ENCODE peak calls at places on chromosomes 13 and 19, in five cellular contexts. One of them, this sample, is unnamed. For H3K36me3, the result is how much of the 10 kb centered on the place peaks cover.

GRCh38 chr13:95298971-95299627 is 2.2 kb downstream of the ABCC4 start:
- DNase-seq in heart left ventricle: no peak
- DNase-seq in left ventricle myocardium inferior: no peak
- DNase-seq in neural progenitor cell: no peak
- DNase-seq in tibial artery: no peak
- DNase-seq in this sample: no peak

GRCh38 chr13:52980695-52981094 is 47.9 kb upstream of the OLFM4 start:
- DNase-seq in heart left ventricle: no peak
- DNase-seq in left ventricle myocardium inferior: no peak
- DNase-seq in neural progenitor cell: no peak
- DNase-seq in tibial artery: no peak
- DNase-seq in this sample: no peak

GRCh38 chr13:47146991-47147783 is 250.3 kb upstream of the HTR2A start:
- DNase-seq in heart left ventricle: no peak
- DNase-seq in left ventricle myocardium inferior: no peak
- DNase-seq in neural progenitor cell: no peak
- DNase-seq in tibial artery: no peak
- DNase-seq in this sample: no peak

GRCh38 chr13:46097015-46097414 is 7.8 kb downstream of the CPB2 start:
- DNase-seq in heart left ventricle: no peak
- DNase-seq in left ventricle myocardium inferior: no peak
- DNase-seq in neural progenitor cell: no peak
- DNase-seq in tibial artery: no peak
- DNase-seq in this sample: no peak

GRCh38 chr13:46831588-46832194 is 34.7 kb upstream of the ESD start:
- DNase-seq in heart left ventricle: no peak
- DNase-seq in left ventricle myocardium inferior: no peak
- DNase-seq in neural progenitor cell: peak
- DNase-seq in tibial artery: no peak
- DNase-seq in this sample: no peak

GRCh38 chr13:54611400-54611799 is 1582.8 kb downstream of the OLFM4 start:
- DNase-seq in heart left ventricle: no peak
- DNase-seq in left ventricle myocardium inferior: no peak
- DNase-seq in neural progenitor cell: peak
- DNase-seq in tibial artery: no peak
- DNase-seq in this sample: no peak

GRCh38 chr13:36531746-36532486 is 99.6 kb downstream of the CCNA1 start:
- DNase-seq in heart left ventricle: no peak
- DNase-seq in left ventricle myocardium inferior: no peak
- DNase-seq in neural progenitor cell: no peak
- DNase-seq in tibial artery: no peak
- DNase-seq in this sample: no peak

GRCh38 chr13:20132052-20132634 is 28.7 kb downstream of the GJA3 start:
- DNase-seq in heart left ventricle: no peak
- DNase-seq in left ventricle myocardium inferior: no peak
- DNase-seq in neural progenitor cell: no peak
- DNase-seq in tibial artery: no peak
- DNase-seq in this sample: no peak

GRCh38 chr19:46181386-46181774 is 33.3 kb downstream of the IGFL2 start:
- DNase-seq in heart left ventricle: no peak
- DNase-seq in left ventricle myocardium inferior: no peak
- DNase-seq in neural progenitor cell: no peak
- DNase-seq in tibial artery: no peak
- DNase-seq in this sample: no peak

GRCh38 chr13:97141564-97142005 is 80.5 kb upstream of the MBNL2 start:
- DNase-seq in heart left ventricle: no peak
- DNase-seq in left ventricle myocardium inferior: no peak
- DNase-seq in neural progenitor cell: peak
- DNase-seq in tibial artery: peak
- DNase-seq in this sample: no peak

GRCh38 chr19:1668339-1669123 is 16.1 kb upstream of the TCF3 start:
- DNase-seq in heart left ventricle: no peak
- DNase-seq in left ventricle myocardium inferior: no peak
- DNase-seq in neural progenitor cell: peak
- DNase-seq in tibial artery: no peak
- DNase-seq in this sample: no peak

GRCh38 chr19:47435196-47435595 is 15.9 kb upstream of the MEIS3 start:
- DNase-seq in heart left ventricle: peak
- DNase-seq in left ventricle myocardium inferior: no peak
- DNase-seq in neural progenitor cell: no peak
- DNase-seq in tibial artery: no peak
- DNase-seq in this sample: no peak

GRCh38 chr19:8609210-8610040 is 1.1 kb downstream of the ADAMTS10 start:
- DNase-seq in heart left ventricle: peak
- DNase-seq in left ventricle myocardium inferior: peak
- DNase-seq in neural progenitor cell: peak
- DNase-seq in tibial artery: peak
- DNase-seq in this sample: peak

GRCh38 chr13:51780099-51780498 is 23.9 kb downstream of the DHRS12 start:
- DNase-seq in heart left ventricle: no peak
- DNase-seq in left ventricle myocardium inferior: no peak
- DNase-seq in neural progenitor cell: no peak
- DNase-seq in tibial artery: no peak
- DNase-seq in this sample: no peak

GRCh38 chr19:48905664-48906063 is 5.6 kb downstream of the NUCB1 start:
- DNase-seq in heart left ventricle: no peak
- DNase-seq in left ventricle myocardium inferior: no peak
- DNase-seq in neural progenitor cell: no peak
- DNase-seq in tibial artery: no peak
- DNase-seq in this sample: no peak

GRCh38 chr13:21171420-21171819 is 4.9 kb downstream of the SKA3 start:
- DNase-seq in heart left ventricle: no peak
- DNase-seq in left ventricle myocardium inferior: no peak
- DNase-seq in neural progenitor cell: no peak
- DNase-seq in tibial artery: no peak
- DNase-seq in this sample: no peak

GRCh38 chr13:30362005-30362788 is 54.8 kb upstream of the KATNAL1 start:
- DNase-seq in heart left ventricle: no peak
- DNase-seq in left ventricle myocardium inferior: no peak
- DNase-seq in neural progenitor cell: no peak
- DNase-seq in tibial artery: no peak
- DNase-seq in this sample: no peak
- H3K4me3 ChIP-seq in heart left ventricle: no peak
- H3K4me3 ChIP-seq in left ventricle myocardium inferior: no peak
- H3K4me3 ChIP-seq in neural progenitor cell: no peak
- H3K4me3 ChIP-seq in tibial artery: no peak
- H3K4me3 ChIP-seq in this sample: no peak

GRCh38 chr19:315811-316210 is 24.6 kb upstream of the PLPP2 start:
- DNase-seq in heart left ventricle: no peak
- DNase-seq in left ventricle myocardium inferior: no peak
- DNase-seq in neural progenitor cell: no peak
- DNase-seq in tibial artery: no peak
- DNase-seq in this sample: no peak
- H3K36me3 ChIP-seq in heart left ventricle: half or more
- H3K36me3 ChIP-seq in left ventricle myocardium inferior: half or more
- H3K36me3 ChIP-seq in neural progenitor cell: under half
- H3K36me3 ChIP-seq in tibial artery: under half
- H3K36me3 ChIP-seq in this sample: under half

DNA sequence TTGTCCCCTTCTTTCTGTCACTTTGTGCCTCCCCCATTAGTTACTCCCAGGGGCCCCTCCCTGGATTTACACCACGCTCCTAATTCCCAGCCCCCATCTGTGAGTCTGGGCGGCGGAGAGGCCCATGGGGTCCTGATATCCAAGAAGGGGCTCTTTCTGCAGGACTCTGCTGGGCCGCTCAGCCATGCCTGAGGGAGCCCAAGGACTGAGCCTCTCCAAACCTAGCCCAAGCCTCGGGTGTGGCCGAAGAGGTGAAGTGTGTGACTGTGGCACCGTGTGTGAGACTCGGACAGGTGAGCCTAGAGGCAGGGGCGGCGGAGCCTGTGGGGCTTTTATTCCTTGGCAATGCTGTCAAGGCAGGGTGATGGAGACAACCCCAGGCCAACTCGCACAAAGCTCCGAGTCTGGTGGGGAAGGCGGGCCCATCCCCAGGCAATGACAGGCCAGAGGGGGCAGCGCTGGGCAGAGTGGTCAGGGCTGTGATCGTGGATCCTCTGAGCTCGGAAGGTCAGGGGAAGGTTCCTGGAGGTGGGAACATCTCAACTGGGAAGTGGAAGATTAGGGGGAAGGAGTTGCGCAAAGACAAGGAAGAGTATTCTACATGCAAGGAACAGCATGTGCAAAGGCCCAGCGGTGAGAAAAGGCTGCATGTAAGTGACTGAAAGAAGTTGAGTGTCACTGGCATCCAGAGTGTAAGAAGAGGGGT is 1.6 kb downstream of the PLEKHG2 start:
- DNase-seq in heart left ventricle: no peak
- DNase-seq in left ventricle myocardium inferior: no peak
- DNase-seq in neural progenitor cell: peak
- DNase-seq in tibial artery: peak
- DNase-seq in this sample: no peak
- TF ChIP-seq CTCF in heart left ventricle: no peak
- TF ChIP-seq CTCF in left ventricle myocardium inferior: no peak
- TF ChIP-seq CTCF in neural progenitor cell: peak
- TF ChIP-seq CTCF in tibial artery: no peak
- TF ChIP-seq CTCF in this sample: no peak

GRCh38 chr19:14166448-14166847 is 30.1 kb upstream of the ASF1B start:
- DNase-seq in heart left ventricle: no peak
- DNase-seq in left ventricle myocardium inferior: no peak
- DNase-seq in neural progenitor cell: no peak
- DNase-seq in tibial artery: no peak
- DNase-seq in this sample: no peak
- H3K4me3 ChIP-seq in heart left ventricle: no peak
- H3K4me3 ChIP-seq in left ventricle myocardium inferior: peak
- H3K4me3 ChIP-seq in neural progenitor cell: no peak
- H3K4me3 ChIP-seq in tibial artery: no peak
- H3K4me3 ChIP-seq in this sample: no peak

GRCh38 chr19:13778847-13779246 is 4.6 kb downstream of the C19orf53 start:
- DNase-seq in heart left ventricle: no peak
- DNase-seq in left ventricle myocardium inferior: no peak
- DNase-seq in neural progenitor cell: no peak
- DNase-seq in tibial artery: no peak
- DNase-seq in this sample: no peak

GRCh38 chr19:13783565-13784500 is 9.6 kb downstream of the C19orf53 start:
- DNase-seq in heart left ventricle: no peak
- DNase-seq in left ventricle myocardium inferior: no peak
- DNase-seq in neural progenitor cell: no peak
- DNase-seq in tibial artery: no peak
- DNase-seq in this sample: no peak

GRCh38 chr19:13784731-13785452 is 10.4 kb upstream of the ZSWIM4 start:
- DNase-seq in heart left ventricle: peak
- DNase-seq in left ventricle myocardium inferior: peak
- DNase-seq in neural progenitor cell: peak
- DNase-seq in tibial artery: peak
- DNase-seq in this sample: peak

GRCh38 chr19:13781547-13781946 is 7.3 kb downstream of the C19orf53 start:
- DNase-seq in heart left ventricle: peak
- DNase-seq in left ventricle myocardium inferior: peak
- DNase-seq in neural progenitor cell: peak
- DNase-seq in tibial artery: peak
- DNase-seq in this sample: peak

GRCh38 chr19:13782537-13782936 is 8.3 kb downstream of the C19orf53 start:
- DNase-seq in heart left ventricle: no peak
- DNase-seq in left ventricle myocardium inferior: no peak
- DNase-seq in neural progenitor cell: no peak
- DNase-seq in tibial artery: no peak
- DNase-seq in this sample: no peak
- H3K36me3 ChIP-seq in heart left ventricle: under half
- H3K36me3 ChIP-seq in left ventricle myocardium inferior: under half
- H3K36me3 ChIP-seq in neural progenitor cell: under half
- H3K36me3 ChIP-seq in tibial artery: under half
- H3K36me3 ChIP-seq in this sample: under half

GRCh38 chr19:55173717-55174409 is 6.2 kb downstream of the SYT5 start:
- DNase-seq in heart left ventricle: no peak
- DNase-seq in left ventricle myocardium inferior: peak
- DNase-seq in neural progenitor cell: peak
- DNase-seq in tibial artery: peak
- DNase-seq in this sample: no peak
- TF ChIP-seq CTCF in heart left ventricle: no peak
- TF ChIP-seq CTCF in left ventricle myocardium inferior: no peak
- TF ChIP-seq CTCF in neural progenitor cell: peak
- TF ChIP-seq CTCF in tibial artery: no peak
- TF ChIP-seq CTCF in this sample: no peak

DNA sequence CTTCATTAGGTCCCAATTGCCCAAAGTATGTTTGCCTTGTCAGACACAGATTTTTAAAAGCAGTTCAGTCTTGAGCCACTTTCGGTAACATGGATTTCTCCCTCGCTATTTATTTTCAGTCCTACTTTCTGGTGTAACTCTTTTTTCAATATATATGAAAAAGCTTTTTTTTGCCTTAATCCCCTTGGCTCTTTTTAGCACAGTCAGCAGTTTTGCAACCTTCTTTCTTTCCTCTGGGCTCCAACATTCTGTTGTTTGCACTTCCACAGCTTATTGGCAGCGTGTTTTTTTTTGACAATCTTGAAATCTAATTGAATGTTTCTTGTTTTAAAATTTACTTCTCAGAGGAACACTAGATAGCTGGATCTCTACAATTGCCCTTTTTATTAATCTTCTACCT is 429.3 kb upstream of the NBEA start:
- DNase-seq in heart left ventricle: no peak
- DNase-seq in left ventricle myocardium inferior: no peak
- DNase-seq in neural progenitor cell: no peak
- DNase-seq in tibial artery: no peak
- DNase-seq in this sample: no peak
- H3K4me3 ChIP-seq in heart left ventricle: no peak
- H3K4me3 ChIP-seq in left ventricle myocardium inferior: no peak
- H3K4me3 ChIP-seq in neural progenitor cell: no peak
- H3K4me3 ChIP-seq in tibial artery: no peak
- H3K4me3 ChIP-seq in this sample: no peak

GRCh38 chr19:3441089-3441985 is 39.0 kb downstream of the SMIM24 start:
- DNase-seq in heart left ventricle: no peak
- DNase-seq in left ventricle myocardium inferior: no peak
- DNase-seq in neural progenitor cell: no peak
- DNase-seq in tibial artery: no peak
- DNase-seq in this sample: no peak
- H3K36me3 ChIP-seq in heart left ventricle: under half
- H3K36me3 ChIP-seq in left ventricle myocardium inferior: under half
- H3K36me3 ChIP-seq in neural progenitor cell: under half
- H3K36me3 ChIP-seq in tibial artery: under half
- H3K36me3 ChIP-seq in this sample: half or more

This sample was measured in thoracic aorta.